ENCODE peak calls at places on chromosomes 6 and 20, in four cellular contexts. One of them, this sample, is unnamed.

GRCh38 chr20:42063176-42063575 is 445.0 kb upstream of the CHD6 start:
- DNase-seq in activated CD4-positive, CD25-positive, alpha-beta regulatory T cell: no peak
- DNase-seq in NCI-H1417: no peak
- DNase-seq in uterus: no peak
- DNase-seq in this sample: no peak

GRCh38 chr20:13800728-13801134 is 15.9 kb downstream of the NDUFAF5 start:
- DNase-seq in activated CD4-positive, CD25-positive, alpha-beta regulatory T cell: no peak
- DNase-seq in NCI-H1417: peak; percentile 48
- DNase-seq in uterus: peak; percentile 82
- DNase-seq in this sample: no peak

GRCh38 chr6:145842693-145843546 is 28.3 kb upstream of the FBXO30 start:
- DNase-seq in activated CD4-positive, CD25-positive, alpha-beta regulatory T cell: no peak
- DNase-seq in NCI-H1417: no peak
- DNase-seq in uterus: no peak
- DNase-seq in this sample: no peak

GRCh38 chr20:62323980-62324906 is 21.4 kb downstream of the ADRM1 start:
- DNase-seq in activated CD4-positive, CD25-positive, alpha-beta regulatory T cell: no peak
- DNase-seq in NCI-H1417: no peak
- DNase-seq in uterus: no peak
- DNase-seq in this sample: no peak

GRCh38 chr6:106534564-106534982 is 94.7 kb downstream of the RTN4IP1 start:
- DNase-seq in activated CD4-positive, CD25-positive, alpha-beta regulatory T cell: peak; percentile 9
- DNase-seq in NCI-H1417: no peak
- DNase-seq in uterus: no peak
- DNase-seq in this sample: no peak

GRCh38 chr20:33531047-33531877 is 41.4 kb downstream of the CBFA2T2 start:
- DNase-seq in activated CD4-positive, CD25-positive, alpha-beta regulatory T cell: no peak
- DNase-seq in NCI-H1417: no peak
- DNase-seq in uterus: no peak
- DNase-seq in this sample: no peak

GRCh38 chr6:134851548-134851947 is 98.4 kb downstream of the ALDH8A1 start:
- DNase-seq in activated CD4-positive, CD25-positive, alpha-beta regulatory T cell: no peak
- DNase-seq in NCI-H1417: no peak
- DNase-seq in uterus: no peak
- DNase-seq in this sample: no peak

GRCh38 chr6:145669627-145670034 is 65.7 kb downstream of the EPM2A start:
- DNase-seq in activated CD4-positive, CD25-positive, alpha-beta regulatory T cell: no peak
- DNase-seq in NCI-H1417: no peak
- DNase-seq in uterus: no peak
- DNase-seq in this sample: no peak

GRCh38 chr6:141953072-141953471 is 179.7 kb upstream of the GJE1 start:
- DNase-seq in activated CD4-positive, CD25-positive, alpha-beta regulatory T cell: no peak
- DNase-seq in NCI-H1417: no peak
- DNase-seq in uterus: no peak
- DNase-seq in this sample: no peak

GRCh38 chr20:62087227-62087626 is 21.5 kb upstream of the TAF4 start:
- DNase-seq in activated CD4-positive, CD25-positive, alpha-beta regulatory T cell: no peak
- DNase-seq in NCI-H1417: no peak
- DNase-seq in uterus: no peak
- DNase-seq in this sample: no peak

GRCh38 chr6:71326611-71327010 is 38.0 kb downstream of the OGFRL1 start:
- DNase-seq in activated CD4-positive, CD25-positive, alpha-beta regulatory T cell: no peak
- DNase-seq in NCI-H1417: no peak
- DNase-seq in uterus: no peak
- DNase-seq in this sample: no peak

GRCh38 chr6:150058986-150059385 is 9.9 kb downstream of the ULBP3 start:
- DNase-seq in activated CD4-positive, CD25-positive, alpha-beta regulatory T cell: no peak
- DNase-seq in NCI-H1417: no peak
- DNase-seq in uterus: no peak
- DNase-seq in this sample: no peak

GRCh38 chr6:134680021-134680420 is 269.9 kb downstream of the ALDH8A1 start:
- DNase-seq in activated CD4-positive, CD25-positive, alpha-beta regulatory T cell: no peak
- DNase-seq in NCI-H1417: no peak
- DNase-seq in uterus: no peak
- DNase-seq in this sample: no peak

GRCh38 chr6:35318845-35319220 is 21.2 kb downstream of the DEF6 start:
- DNase-seq in activated CD4-positive, CD25-positive, alpha-beta regulatory T cell: no peak
- DNase-seq in NCI-H1417: no peak
- DNase-seq in uterus: no peak
- DNase-seq in this sample: no peak

GRCh38 chr20:31698803-31699718 is 23.6 kb downstream of the BCL2L1 start:
- DNase-seq in activated CD4-positive, CD25-positive, alpha-beta regulatory T cell: no peak
- DNase-seq in NCI-H1417: peak; percentile 80
- DNase-seq in uterus: peak; percentile 25
- DNase-seq in this sample: no peak

GRCh38 chr6:150770631-150771030 is 94.9 kb upstream of the MTHFD1L start:
- DNase-seq in activated CD4-positive, CD25-positive, alpha-beta regulatory T cell: no peak
- DNase-seq in NCI-H1417: no peak
- DNase-seq in uterus: no peak
- DNase-seq in this sample: no peak

GRCh38 chr20:1033751-1034419 is 31.8 kb upstream of the RSPO4 start:
- DNase-seq in activated CD4-positive, CD25-positive, alpha-beta regulatory T cell: no peak
- DNase-seq in NCI-H1417: no peak
- DNase-seq in uterus: no peak
- DNase-seq in this sample: no peak

GRCh38 chr6:157791461-157791860 is 31.6 kb upstream of the SNX9 start:
- DNase-seq in activated CD4-positive, CD25-positive, alpha-beta regulatory T cell: no peak
- DNase-seq in NCI-H1417: no peak
- DNase-seq in uterus: no peak
- DNase-seq in this sample: no peak

GRCh38 chr6:44180886-44181285 is 22.3 kb downstream of the CAPN11 start:
- DNase-seq in activated CD4-positive, CD25-positive, alpha-beta regulatory T cell: no peak
- DNase-seq in NCI-H1417: no peak
- DNase-seq in uterus: no peak
- DNase-seq in this sample: no peak

GRCh38 chr20:12882832-12883506 is 125.8 kb upstream of the SPTLC3 start:
- DNase-seq in activated CD4-positive, CD25-positive, alpha-beta regulatory T cell: no peak
- DNase-seq in NCI-H1417: no peak
- DNase-seq in uterus: no peak
- DNase-seq in this sample: no peak

GRCh38 chr6:113458368-113459010 is 398.7 kb upstream of the MARCKS start:
- DNase-seq in activated CD4-positive, CD25-positive, alpha-beta regulatory T cell: no peak
- DNase-seq in NCI-H1417: no peak
- DNase-seq in uterus: no peak
- DNase-seq in this sample: no peak

GRCh38 chr6:43923376-43924221 is 153.6 kb downstream of the VEGFA start:
- DNase-seq in activated CD4-positive, CD25-positive, alpha-beta regulatory T cell: no peak
- DNase-seq in NCI-H1417: no peak
- DNase-seq in uterus: no peak
- DNase-seq in this sample: no peak

GRCh38 chr6:75757295-75757694 is 8.3 kb downstream of the MYO6 start:
- DNase-seq in activated CD4-positive, CD25-positive, alpha-beta regulatory T cell: no peak
- DNase-seq in NCI-H1417: no peak
- DNase-seq in uterus: no peak
- DNase-seq in this sample: no peak

GRCh38 chr6:116323863-116324262 is 44.1 kb upstream of the TSPYL1 start:
- DNase-seq in activated CD4-positive, CD25-positive, alpha-beta regulatory T cell: no peak
- DNase-seq in NCI-H1417: no peak
- DNase-seq in uterus: no peak
- DNase-seq in this sample: no peak

GRCh38 chr20:8524716-8525343 is 392.8 kb downstream of the PLCB1 start:
- DNase-seq in activated CD4-positive, CD25-positive, alpha-beta regulatory T cell: no peak
- DNase-seq in NCI-H1417: no peak
- DNase-seq in uterus: no peak
- DNase-seq in this sample: no peak

GRCh38 chr6:98416027-98416426 is 418.3 kb upstream of the POU3F2 start:
- DNase-seq in activated CD4-positive, CD25-positive, alpha-beta regulatory T cell: no peak
- DNase-seq in NCI-H1417: peak; percentile 30
- DNase-seq in uterus: no peak
- DNase-seq in this sample: no peak

GRCh38 chr20:371755-372542 is 8.6 kb upstream of the TRIB3 start:
- DNase-seq in activated CD4-positive, CD25-positive, alpha-beta regulatory T cell: no peak
- DNase-seq in NCI-H1417: no peak
- DNase-seq in uterus: peak; percentile 32
- DNase-seq in this sample: no peak

GRCh38 chr20:57274846-57275245 is 8.4 kb upstream of the BMP7 start:
- DNase-seq in activated CD4-positive, CD25-positive, alpha-beta regulatory T cell: no peak
- DNase-seq in NCI-H1417: no peak
- DNase-seq in uterus: no peak
- DNase-seq in this sample: no peak

GRCh38 chr6:12051861-12052368 is 39.8 kb downstream of the HIVEP1 start:
- DNase-seq in activated CD4-positive, CD25-positive, alpha-beta regulatory T cell: no peak
- DNase-seq in NCI-H1417: no peak
- DNase-seq in uterus: no peak
- DNase-seq in this sample: peak; percentile 30

GRCh38 chr6:43096451-43097097 is 20.5 kb downstream of the PTK7 start:
- DNase-seq in activated CD4-positive, CD25-positive, alpha-beta regulatory T cell: no peak
- DNase-seq in NCI-H1417: no peak
- DNase-seq in uterus: peak; percentile 55
- DNase-seq in this sample: no peak

GRCh38 chr20:63021356-63022321 is 14.9 kb upstream of the BHLHE23 start:
- DNase-seq in activated CD4-positive, CD25-positive, alpha-beta regulatory T cell: no peak
- DNase-seq in NCI-H1417: no peak
- DNase-seq in uterus: no peak
- DNase-seq in this sample: no peak